ENCODE peak calls at places on chromosome 5, in five cellular contexts. Z, D, B, I and R are unnamed samples.

GRCh38 chr5:76601470-76601869 is 21.7 kb downstream of the F2RL2 start:
- DNase-seq in Z (peak; percentile 88), D (no peak), B (peak; percentile 75), I (no peak), R (peak; percentile 72)

GRCh38 chr5:11803436-11803835 is 100.8 kb downstream of the CTNND2 start:
- DNase-seq in Z (no peak), D (no peak), B (no peak), I (no peak), R (no peak)

GRCh38 chr5:173010547-173011464 is 27.2 kb downstream of the ATP6V0E1 start:
- DNase-seq in Z (peak; percentile 48), D (no peak), B (peak; percentile 54), I (peak; percentile 40), R (no peak)

GRCh38 chr5:175743676-175744210 is 85.9 kb downstream of the HRH2 start:
- DNase-seq in Z (peak; percentile 4), D (no peak), B (peak; percentile 31), I (no peak), R (no peak)

GRCh38 chr5:15550502-15551115 is 50.6 kb downstream of the FBXL7 start:
- DNase-seq in Z (peak; percentile 79), D (no peak), B (no peak), I (no peak), R (peak; percentile 8)

GRCh38 chr5:17378346-17378984 is 119.6 kb upstream of the TAF11L2 start:
- DNase-seq in Z (peak; percentile 63), D (no peak), B (peak; percentile 74), I (no peak), R (no peak)

GRCh38 chr5:43422143-43422542 is 10.0 kb upstream of the CCL28 start:
- DNase-seq in Z (peak; percentile 68), D (no peak), B (no peak), I (no peak), R (peak; percentile 85)

GRCh38 chr5:45795458-45795857 is 99.3 kb upstream of the HCN1 start:
- DNase-seq in Z (no peak), D (no peak), B (no peak), I (no peak), R (no peak)

GRCh38 chr5:115351356-115352195 is 55.1 kb upstream of the CCDC112 start:
- DNase-seq in Z (peak; percentile 53), D (no peak), B (peak; percentile 21), I (no peak), R (no peak)

GRCh38 chr5:8827701-8828100 is 718.2 kb downstream of the SEMA5A start:
- DNase-seq in Z (peak; percentile 39), D (no peak), B (no peak), I (no peak), R (no peak)

GRCh38 chr5:151451626-151452520 is 4.5 kb downstream of the SLC36A1 start:
- DNase-seq in Z (peak; percentile 34), D (no peak), B (peak; percentile 11), I (no peak), R (peak; percentile 9)

GRCh38 chr5:89123607-89124006 is 240.6 kb upstream of the MEF2C start:
- DNase-seq in Z (no peak), D (no peak), B (no peak), I (no peak), R (no peak)

GRCh38 chr5:89128097-89128496 is 245.1 kb upstream of the MEF2C start:
- DNase-seq in Z (peak; percentile 8), D (no peak), B (no peak), I (no peak), R (no peak)

GRCh38 chr5:89128930-89129625 is 246.1 kb upstream of the MEF2C start:
- DNase-seq in Z (no peak), D (no peak), B (no peak), I (no peak), R (no peak)

GRCh38 chr5:89120719-89121118 is 237.7 kb upstream of the MEF2C start:
- DNase-seq in Z (peak; percentile 8), D (no peak), B (no peak), I (no peak), R (no peak)

DNA sequence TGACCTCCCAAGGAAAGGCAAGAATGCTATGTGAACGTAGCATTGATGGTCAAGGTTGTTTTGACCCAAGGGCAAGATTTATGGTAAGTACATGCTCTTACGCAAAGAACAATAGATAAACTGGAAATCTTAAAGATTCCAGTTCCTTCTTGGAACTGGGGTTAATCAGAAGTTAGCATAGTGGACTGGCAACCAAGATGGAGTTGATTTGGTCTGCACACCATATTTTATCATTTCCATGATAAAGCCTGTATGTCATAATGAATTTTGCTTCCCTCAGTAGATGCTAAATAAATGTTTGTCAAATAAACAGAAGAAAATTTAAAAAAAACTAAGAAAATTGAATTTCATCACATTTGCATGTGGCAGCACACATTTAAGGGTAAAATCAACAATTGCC is 242.4 kb upstream of the MEF2C start:
- DNase-seq in Z (no peak), D (no peak), B (no peak), I (no peak), R (no peak)
- H3K4me3 ChIP-seq in Z (no peak overlapping the region), D (no peak overlapping the region), B (no peak overlapping the region), I (no peak overlapping the region), R (no peak overlapping the region)

GRCh38 chr5:179858586-179859427 is at the start of gene MRNIP:
- DNase-seq in Z (peak; percentile 95), D (peak; percentile 96), B (peak; percentile 97), I (peak; percentile 98), R (peak; percentile 74)
- TF ChIP-seq CTCF in Z (no peak), D (peak; percentile 38), B (no peak), I (no peak), R (no peak)

GRCh38 chr5:94645053-94645452 is 26.6 kb downstream of the SLF1 start:
- DNase-seq in Z (no peak), D (no peak), B (no peak), I (no peak), R (no peak)

GRCh38 chr5:94640176-94640575 is 21.7 kb downstream of the SLF1 start:
- DNase-seq in Z (no peak), D (no peak), B (no peak), I (no peak), R (no peak)
- H3K4me3 ChIP-seq in Z (no peak overlapping the region), D (no peak overlapping the region), B (no peak overlapping the region), I (no peak overlapping the region), R (no peak overlapping the region)

GRCh38 chr5:38404667-38405276 is 146.4 kb downstream of the EGFLAM start:
- DNase-seq in Z (no peak), D (no peak), B (peak; percentile 10), I (no peak), R (no peak)
- TF ChIP-seq CTCF in Z (no peak), D (no peak), B (no peak), I (no peak), R (peak; percentile 19)

GRCh38 chr5:177271113-177271512 is 32.4 kb downstream of the RAB24 start:
- DNase-seq in Z (no peak), D (no peak), B (no peak), I (no peak), R (no peak)
- H3K4me3 ChIP-seq in Z (no peak overlapping the region), D (no peak overlapping the region), B (no peak overlapping the region), I (no peak overlapping the region), R (no peak overlapping the region)

GRCh38 chr5:158715592-158715991 is 384.1 kb downstream of the EBF1 start:
- DNase-seq in Z (no peak), D (no peak), B (no peak), I (no peak), R (no peak)
- TF ChIP-seq CTCF in Z (no peak), D (no peak), B (no peak), I (no peak), R (no peak)